ENCODE peak calls at places on chromosomes 1 and 21, in nine cellular contexts. Q is A549; S is naive thymus-derived CD4-positive, alpha-beta T cell; F is pancreas; N is heart right ventricle; R is CD8-positive, alpha-beta T cell; Y is GM23248; Z is testis; G is fibroblast of lung. J is an unnamed sample. For H3K9me3 and H3K4me1, the result is how much of the 10 kb centered on the place peaks cover.

GRCh38 chr21:45504021-45504515 is 38.2 kb downstream of the SLC19A1 start:
- DNase-seq in Y (no peak), G (no peak), Z (no peak), F (peak), R (no peak), Q (no peak), N (peak), S (no peak), J (no peak)

GRCh38 chr21:33951276-33952178 is 35.9 kb upstream of the ATP5PO start:
- DNase-seq in Y (peak), R (no peak), S (no peak), Q (no peak), Z (no peak), G (peak), F (no peak), N (no peak), J (peak)

GRCh38 chr1:198672124-198672523 is 33.3 kb downstream of the PTPRC start:
- DNase-seq in S (no peak), G (peak), R (no peak), N (no peak), Y (peak), Q (peak), Z (no peak), F (no peak), J (peak)

GRCh38 chr1:44030606-44031050 is 634 bp downstream of the SLC6A9 start:
- DNase-seq in G (peak), R (no peak), Q (peak), F (peak), N (peak), S (no peak), Y (peak), Z (peak), J (peak)

GRCh38 chr1:112504002-112504401 is 4.8 kb upstream of the WNT2B start:
- DNase-seq in R (no peak), F (peak), Z (peak), S (no peak), G (no peak), Q (no peak), N (no peak), Y (no peak), J (no peak)

GRCh38 chr1:87684786-87685185 is 356.1 kb downstream of the LMO4 start:
- DNase-seq in Q (no peak), Y (peak), N (peak), F (no peak), S (no peak), R (no peak), G (peak), Z (peak), J (no peak)

GRCh38 chr21:41562101-41563000 is 54.4 kb upstream of the TMPRSS2 start:
- DNase-seq in S (no peak), G (no peak), N (no peak), Y (peak), Q (no peak), Z (no peak), R (no peak), F (no peak), J (peak)

GRCh38 chr1:48493970-48494769 is 22.2 kb upstream of the SPATA6 start:
- DNase-seq in S (no peak), R (no peak), G (peak), N (no peak), Q (no peak), F (no peak), Y (peak), Z (peak), J (no peak)

GRCh38 chr1:48492392-48492791 is 20.4 kb upstream of the SPATA6 start:
- DNase-seq in R (no peak), Z (peak), S (no peak), N (no peak), Y (no peak), F (no peak), G (no peak), Q (no peak), J (no peak)

GRCh38 chr1:212487286-212487685 is 54.6 kb downstream of the NENF start:
- DNase-seq in N (no peak), R (no peak), G (no peak), S (no peak), Z (no peak), F (no peak), Q (no peak), Y (no peak), J (no peak)

GRCh38 chr1:30635386-30635975 is 87.9 kb downstream of the MATN1 start:
- DNase-seq in Y (no peak), N (no peak), Z (no peak), S (no peak), G (no peak), F (no peak), R (no peak), Q (no peak), J (no peak)

GRCh38 chr1:207314836-207315235 is 6.6 kb upstream of the CD55 start:
- DNase-seq in F (no peak), Z (no peak), G (no peak), S (no peak), N (no peak), R (no peak), Q (no peak), Y (no peak), J (no peak)

GRCh38 chr1:159990005-159990404 is 36.0 kb upstream of the SLAMF9 start:
- DNase-seq in F (no peak), N (no peak), S (no peak), Z (no peak), Q (no peak), R (no peak), G (no peak), Y (no peak), J (no peak)

GRCh38 chr1:206470692-206471414 is 577 bp downstream of the IKBKE start:
- DNase-seq in N (no peak), Y (peak), R (peak), Q (no peak), F (no peak), S (no peak), G (peak), Z (no peak), J (peak)

GRCh38 chr21:28758883-28759242 is 233.8 kb downstream of the LTN1 start:
- DNase-seq in G (no peak), Q (no peak), S (no peak), Y (no peak), F (no peak), Z (no peak), R (no peak), N (no peak), J (no peak)

GRCh38 chr1:15185617-15186016 is 32.1 kb downstream of the TMEM51 start:
- DNase-seq in S (no peak), G (no peak), Y (no peak), F (no peak), Q (no peak), Z (no peak), N (no peak), R (no peak), J (no peak)

GRCh38 chr1:44854985-44855384 is 11.9 kb upstream of the PTCH2 start:
- DNase-seq in N (no peak), S (no peak), R (no peak), Z (no peak), F (no peak), Y (no peak), G (no peak), Q (no peak), J (no peak)

GRCh38 chr1:224205438-224205840 is 22.4 kb downstream of the DEGS1 start:
- DNase-seq in F (no peak), N (no peak), G (peak), R (no peak), Z (no peak), S (no peak), Q (peak), Y (peak), J (no peak)

GRCh38 chr1:14687147-14687546 is 88.7 kb downstream of the KAZN start:
- DNase-seq in S (no peak), Q (no peak), G (no peak), Z (no peak), F (no peak), N (no peak), R (no peak), Y (no peak), J (no peak)

GRCh38 chr1:67390041-67390887 is 39.9 kb downstream of the SERBP1 start:
- DNase-seq in Z (no peak), R (no peak), F (no peak), Y (peak), Q (no peak), G (peak), S (no peak), N (no peak), J (no peak)

GRCh38 chr1:243230914-243231313 is 24.2 kb downstream of the CEP170 start:
- DNase-seq in Y (peak), S (peak), R (no peak), F (no peak), Z (no peak), Q (peak), G (peak), N (no peak), J (peak)
- H3K9me3 ChIP-seq in Y (under half), S (under half), R (under half), F (under half), Z (under half), Q (under half), G (under half), N (under half), J (under half)

DNA sequence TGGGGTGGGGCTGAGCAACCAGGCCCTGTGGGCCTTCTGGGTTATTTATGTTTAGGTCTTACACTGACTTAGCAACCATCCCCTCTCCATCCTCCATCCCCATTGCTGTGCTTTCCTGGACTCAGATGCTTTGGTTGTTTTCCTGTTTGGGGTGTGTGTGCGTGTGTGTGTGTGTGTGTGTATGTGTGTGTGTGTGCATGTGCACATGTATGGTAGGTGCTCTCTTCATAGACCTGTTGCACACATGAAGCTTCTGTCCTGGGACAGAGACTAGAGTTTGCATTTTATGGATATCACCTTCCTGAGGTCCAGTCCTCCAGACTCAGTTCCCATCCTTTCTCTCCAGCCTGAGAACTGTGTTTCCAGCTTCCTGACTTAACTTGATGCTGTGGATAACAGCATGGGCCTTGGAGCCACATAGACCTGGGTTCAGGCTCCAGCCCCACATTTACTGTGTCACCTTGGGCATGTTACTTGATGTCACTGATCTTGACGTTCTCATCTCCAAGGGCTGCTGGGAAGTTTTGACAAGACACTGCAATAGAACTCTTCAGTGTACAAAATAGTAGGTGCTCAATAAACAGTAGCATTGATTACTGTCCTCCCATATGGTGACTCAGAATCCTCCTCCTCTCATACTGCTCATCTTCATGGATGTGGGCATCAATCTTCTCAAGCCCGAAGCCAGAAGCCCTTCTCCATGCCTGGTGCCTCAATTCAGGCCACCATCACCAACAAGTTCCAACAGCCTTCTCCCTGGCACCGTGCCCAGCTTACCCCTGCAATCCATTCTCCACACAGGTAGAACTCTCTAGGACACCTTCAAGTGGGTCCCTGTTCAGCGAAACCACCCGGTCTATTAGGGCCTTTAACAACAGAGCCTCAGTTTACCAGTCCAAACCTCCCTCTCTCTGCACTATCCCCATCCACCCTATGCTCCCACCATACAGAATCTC is 181.8 kb upstream of the EDN2 start:
- DNase-seq in G (no peak), Z (no peak), Q (no peak), Y (no peak), S (no peak), N (no peak), F (no peak), R (no peak), J (no peak)
- H3K4me1 ChIP-seq in G (under half), Z (under half), Q (under half), Y (under half), S (under half), N (under half), F (under half), R (under half), J (under half)

GRCh38 chr1:20212099-20212684 is 25.9 kb upstream of the PLA2G2C start:
- DNase-seq in Z (no peak), N (no peak), F (no peak), G (no peak), R (no peak), S (no peak), Q (no peak), Y (no peak), J (no peak)
- H3K27ac ChIP-seq in Z (no peak), N (no peak), F (no peak), G (no peak), R (no peak), S (no peak), Q (peak), Y (peak), J (no peak)

DNA sequence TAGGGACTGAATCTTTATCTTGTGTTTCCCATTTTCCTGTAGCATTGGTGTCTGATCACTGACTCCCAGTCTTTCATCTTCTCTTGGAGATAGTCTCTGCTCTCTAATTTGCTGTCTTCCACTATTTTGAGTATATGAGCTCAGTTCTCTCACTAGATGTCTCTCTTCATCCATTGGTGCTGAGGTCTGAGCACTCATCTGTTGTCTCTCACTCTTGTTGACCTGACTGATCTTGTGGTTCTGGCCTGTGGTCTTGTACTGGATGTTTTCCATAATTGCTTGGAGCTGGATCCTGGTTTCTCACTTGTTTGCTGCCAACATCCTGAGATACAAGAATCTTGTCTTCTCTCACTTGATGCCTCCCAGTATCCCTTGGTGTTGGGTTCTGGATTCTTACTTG is 25.1 kb upstream of the S100A11 start:
- DNase-seq in G (no peak), S (no peak), R (no peak), Q (no peak), Z (no peak), N (no peak), F (no peak), Y (no peak), J (no peak)
- H3K9me3 ChIP-seq in G (under half), S (under half), R (under half), Q (under half), Z (under half), N (under half), F (under half), Y (under half), J (under half)

GRCh38 chr1:158007180-158007579 is 13.7 kb downstream of the KIRREL1 start:
- DNase-seq in F (no peak), Y (no peak), N (no peak), Z (no peak), S (no peak), G (no peak), R (no peak), Q (no peak), J (no peak)
- H3K4me1 ChIP-seq in F (under half), Y (half or more), N (half or more), Z (half or more), S (under half), G (half or more), R (under half), Q (half or more), J (half or more)

GRCh38 chr1:84479998-84480397 is 932 bp downstream of the RPF1 start:
- DNase-seq in G (peak), S (no peak), R (no peak), N (no peak), Z (no peak), F (no peak), Q (no peak), Y (peak), J (no peak)
- H3K27ac ChIP-seq in G (peak), S (peak), R (peak), N (peak), Z (no peak), F (peak), Q (peak), Y (peak), J (peak)

J was measured in cardiac muscle cell.